ENCODE peak calls at places on chromosomes 2 and 18, in four cellular contexts. A is GM20000, Q is astrocyte, X is neural crest cell. R is an unnamed sample.

GRCh38 chr18:54284967-54285785 is 15.9 kb downstream of the POLI start:
- DNase-seq in X (no peak), Q (peak; percentile 67), A (peak; percentile 79), R (peak; percentile 59)

GRCh38 chr18:61833978-61834377 is 58.8 kb downstream of the RNF152 start:
- DNase-seq in A (no peak), X (no peak), Q (peak; percentile 33), R (no peak)

GRCh38 chr2:145800201-145801091 is 1280.5 kb upstream of the ZEB2 start:
- DNase-seq in X (no peak), Q (peak; percentile 40), A (no peak), R (peak; percentile 54)

GRCh38 chr2:200342235-200342634 is 35.7 kb downstream of the SPATS2L start:
- DNase-seq in Q (no peak), X (no peak), A (no peak), R (no peak)

GRCh38 chr18:22398464-22398863 is 19.3 kb downstream of the CTAGE1 start:
- DNase-seq in Q (no peak), X (no peak), A (no peak), R (no peak)

GRCh38 chr2:167480232-167480985 is 592.1 kb downstream of the XIRP2 start:
- DNase-seq in X (no peak), A (no peak), Q (no peak), R (no peak)

GRCh38 chr2:196586511-196586991 is 53.0 kb upstream of the CCDC150 start:
- DNase-seq in Q (peak; percentile 88), A (no peak), X (no peak), R (peak; percentile 88)

GRCh38 chr2:46645681-46646162 is 166.4 kb downstream of the TMEM247 start:
- DNase-seq in Q (peak; percentile 73), A (no peak), X (no peak), R (peak; percentile 78)

GRCh38 chr2:231640646-231641111 is 48.0 kb downstream of the TEX44 start:
- DNase-seq in Q (no peak), X (no peak), A (no peak), R (no peak)

GRCh38 chr18:51447351-51447896 is 249.9 kb upstream of the MEX3C start:
- DNase-seq in X (no peak), Q (no peak), A (no peak), R (no peak)

GRCh38 chr18:2898131-2898640 is 51.4 kb downstream of the EMILIN2 start:
- DNase-seq in X (no peak), A (no peak), Q (peak; percentile 51), R (peak; percentile 64)

GRCh38 chr2:71672011-71672639 is 218.8 kb downstream of the DYSF start:
- DNase-seq in X (no peak), Q (no peak), A (no peak), R (no peak)

GRCh38 chr2:99420751-99421299 is 69.0 kb downstream of the REV1 start:
- DNase-seq in A (no peak), X (no peak), Q (peak; percentile 62), R (peak; percentile 77)

GRCh38 chr2:215772003-215772402 is 241.3 kb downstream of the MREG start:
- DNase-seq in Q (peak; percentile 84), A (no peak), X (no peak), R (peak; percentile 87)

GRCh38 chr2:135708159-135708558 is 33.5 kb upstream of the UBXN4 start:
- DNase-seq in X (no peak), A (no peak), Q (no peak), R (no peak)

GRCh38 chr2:39128919-39129391 is 8.1 kb upstream of the SOS1 start:
- DNase-seq in Q (no peak), X (no peak), A (no peak), R (peak; percentile 35)

GRCh38 chr2:62163834-62164233 is 32.1 kb upstream of the B3GNT2 start:
- DNase-seq in A (no peak), X (no peak), Q (no peak), R (no peak)

GRCh38 chr2:174138161-174138560 is 110.2 kb downstream of the OLA1 start:
- DNase-seq in Q (no peak), A (no peak), X (no peak), R (no peak)

GRCh38 chr2:68263632-68264031 is 11.3 kb upstream of the PPP3R1 start:
- DNase-seq in A (no peak), Q (no peak), X (no peak), R (no peak)

GRCh38 chr2:198044777-198045176 is 240.4 kb downstream of the PLCL1 start:
- DNase-seq in A (no peak), X (no peak), Q (no peak), R (no peak)

GRCh38 chr18:1585881-1586488 is 681.3 kb downstream of the ADCYAP1 start:
- DNase-seq in A (peak; percentile 13), Q (peak; percentile 24), X (peak; percentile 1), R (peak; percentile 23)

GRCh38 chr2:67498931-67499330 is 101.8 kb downstream of the ETAA1 start:
- DNase-seq in X (no peak), A (no peak), Q (no peak), R (no peak)

GRCh38 chr2:241803387-241804325 is 5.3 kb upstream of the NEU4 start:
- DNase-seq in X (no peak), Q (peak; percentile 34), A (peak; percentile 87), R (peak; percentile 64)

GRCh38 chr2:234027646-234028045 is 22.9 kb upstream of the SPP2 start:
- DNase-seq in A (no peak), X (no peak), Q (peak; percentile 23), R (no peak)

GRCh38 chr18:45012286-45012685 is 331.6 kb downstream of the SETBP1 start:
- DNase-seq in X (no peak), A (no peak), Q (no peak), R (peak; percentile 2)

GRCh38 chr2:171163261-171163660 is 2.6 kb upstream of the TLK1 start:
- DNase-seq in X (no peak), A (no peak), Q (no peak), R (no peak)

R was measured in fibroblast of lung.